ENCODE peak calls at places on chromosomes 13 and 19, in six cellular contexts. U is neural progenitor cell, Y is astrocyte, W is SK-N-SH, E is BJ, N is psoas muscle. A is an unnamed sample.

GRCh38 chr19:51714848-51715247 is 8.9 kb downstream of the HAS1 start:
- DNase-seq in U (no peak), N (no peak), E (no peak), W (no peak), Y (no peak), A (no peak)

GRCh38 chr19:49497047-49497789 is 984 bp downstream of the RPS11 start:
- DNase-seq in Y (no peak), E (no peak), W (peak), N (peak), U (peak), A (peak)

GRCh38 chr19:13668964-13669363 is 95.4 kb upstream of the MRI1 start:
- DNase-seq in W (no peak), N (no peak), Y (no peak), E (no peak), U (no peak), A (no peak)

GRCh38 chr19:8393871-8394250 is 3.7 kb downstream of the RAB11B start:
- DNase-seq in U (no peak), E (no peak), Y (no peak), W (no peak), N (no peak), A (no peak)

GRCh38 chr19:13103585-13103923 is 896 bp upstream of the LYL1 start:
- DNase-seq in E (no peak), W (no peak), Y (no peak), U (no peak), N (no peak), A (no peak)

GRCh38 chr13:50230365-50230978 is 215.2 kb downstream of the KCNRG start:
- DNase-seq in N (no peak), Y (peak), E (peak), U (no peak), W (no peak), A (peak)

GRCh38 chr13:109088528-109088927 is 459.1 kb downstream of the MYO16 start:
- DNase-seq in Y (no peak), E (no peak), N (no peak), U (peak), W (no peak), A (peak)

GRCh38 chr19:13092608-13093260 is 9.9 kb downstream of the LYL1 start:
- DNase-seq in W (no peak), E (no peak), U (no peak), Y (peak), N (no peak), A (no peak)

GRCh38 chr19:44776402-44777096 is 1.1 kb upstream of the CBLC start:
- DNase-seq in N (no peak), W (no peak), U (no peak), E (no peak), Y (no peak), A (no peak)

GRCh38 chr19:53086949-53087348 is 16.3 kb downstream of the ZNF160 start:
- DNase-seq in N (peak), W (no peak), U (no peak), E (no peak), Y (no peak), A (peak)

GRCh38 chr13:98142427-98143156 is at the start of gene FARP1:
- DNase-seq in N (peak), W (peak), U (peak), Y (peak), E (no peak), A (peak)

GRCh38 chr13:39552233-39552632 is 50.8 kb downstream of the LHFPL6 start:
- DNase-seq in Y (no peak), E (no peak), N (no peak), W (no peak), U (no peak), A (no peak)

GRCh38 chr19:57280165-57280912 is at the start of gene ZNF460:
- DNase-seq in W (peak), U (peak), N (peak), Y (peak), E (peak), A (peak)

GRCh38 chr19:57280913-57281425 is 684 bp downstream of the ZNF460 start:
- DNase-seq in Y (no peak), W (peak), E (no peak), U (no peak), N (no peak), A (peak)

GRCh38 chr19:57282011-57282636 is 1.8 kb downstream of the ZNF460 start:
- DNase-seq in E (no peak), U (no peak), N (no peak), Y (no peak), W (no peak), A (no peak)

GRCh38 chr19:57276430-57276829 is 3.9 kb upstream of the ZNF460 start:
- DNase-seq in W (no peak), E (no peak), Y (no peak), U (no peak), N (no peak), A (no peak)

DNA sequence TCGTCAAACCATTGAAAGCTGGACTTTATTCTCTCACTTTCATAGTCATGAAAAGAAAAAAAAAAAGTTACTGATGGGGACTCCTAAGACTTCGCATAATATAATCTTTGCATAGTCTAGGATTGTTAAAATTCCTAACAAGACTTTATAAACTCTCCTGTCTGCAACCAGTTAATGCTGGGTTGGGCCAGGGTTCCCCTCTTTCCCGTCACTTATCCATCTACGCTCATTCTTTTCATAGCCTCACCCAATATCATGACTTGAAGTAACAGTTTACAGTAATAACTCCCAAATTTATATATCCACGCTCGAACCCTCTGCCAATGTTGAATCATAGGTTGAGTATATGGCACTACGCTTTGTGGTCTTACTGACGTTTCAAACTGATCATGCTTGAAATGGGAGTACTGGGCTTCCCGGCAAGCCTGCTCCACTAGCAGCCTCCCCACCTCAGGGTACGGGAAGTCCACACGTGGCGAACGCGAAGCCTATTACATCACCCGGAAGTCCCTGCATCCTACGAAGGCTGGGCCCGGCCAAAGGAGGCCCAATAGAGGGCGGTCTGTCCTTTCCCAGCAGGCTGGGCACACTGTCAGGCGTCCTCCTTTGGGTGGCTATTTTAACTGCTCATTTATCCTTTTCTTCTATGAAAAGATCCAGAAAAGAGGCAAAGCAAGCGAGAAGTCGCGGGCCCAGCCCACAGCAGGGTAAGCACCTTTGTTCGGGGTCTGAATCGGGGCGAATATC is 694 bp upstream of the ZNF460 start:
- DNase-seq in N (peak), E (peak), W (peak), Y (peak), U (peak), A (peak)
- TF ChIP-seq CTCF in N (peak), E (peak), W (peak), Y (no peak), U (peak), A (peak)

GRCh38 chr13:111622051-111622531 is 301.6 kb downstream of the TEX29 start:
- DNase-seq in N (no peak), Y (no peak), W (no peak), U (no peak), E (no peak), A (no peak)
- H3K4me3 ChIP-seq in N (no peak), Y (no peak), W (no peak), U (no peak), E (no peak), A (no peak)

DNA sequence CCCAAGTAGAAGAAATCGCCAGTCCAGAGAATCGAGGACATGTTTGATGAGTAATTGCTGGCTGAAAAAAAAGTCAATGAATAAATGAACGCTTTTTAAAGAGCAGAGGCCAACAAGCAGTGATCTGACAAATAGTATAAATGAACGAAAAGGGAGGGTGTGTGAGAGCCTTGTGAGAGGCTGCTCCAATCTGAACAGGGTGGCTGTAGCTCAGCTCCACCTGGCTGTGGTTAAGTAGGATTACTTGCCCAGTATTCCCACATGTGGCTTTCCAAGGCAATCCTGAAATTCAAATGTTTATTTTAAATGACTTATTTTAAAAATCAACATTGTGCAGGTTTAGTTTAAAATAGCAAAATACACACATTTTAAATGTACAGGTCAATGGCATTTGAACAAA is 117.0 kb downstream of the TSHZ3 start:
- DNase-seq in Y (peak), E (no peak), U (peak), W (no peak), N (no peak), A (peak)
- TF ChIP-seq CTCF in Y (no peak), E (no peak), U (peak), W (no peak), N (no peak), A (peak)

GRCh38 chr13:111202149-111202548 is 87.0 kb downstream of the ARHGEF7 start:
- DNase-seq in U (no peak), E (no peak), N (no peak), W (no peak), Y (no peak), A (no peak)

GRCh38 chr13:111202745-111203144 is 87.6 kb downstream of the ARHGEF7 start:
- DNase-seq in W (peak), Y (peak), E (no peak), N (no peak), U (no peak), A (peak)

GRCh38 chr13:111203742-111204386 is 88.8 kb downstream of the ARHGEF7 start:
- DNase-seq in Y (no peak), W (no peak), N (no peak), U (no peak), E (no peak), A (no peak)

GRCh38 chr13:111206148-111206547 is 91.0 kb downstream of the ARHGEF7 start:
- DNase-seq in E (no peak), U (no peak), N (no peak), Y (no peak), W (no peak), A (no peak)

DNA sequence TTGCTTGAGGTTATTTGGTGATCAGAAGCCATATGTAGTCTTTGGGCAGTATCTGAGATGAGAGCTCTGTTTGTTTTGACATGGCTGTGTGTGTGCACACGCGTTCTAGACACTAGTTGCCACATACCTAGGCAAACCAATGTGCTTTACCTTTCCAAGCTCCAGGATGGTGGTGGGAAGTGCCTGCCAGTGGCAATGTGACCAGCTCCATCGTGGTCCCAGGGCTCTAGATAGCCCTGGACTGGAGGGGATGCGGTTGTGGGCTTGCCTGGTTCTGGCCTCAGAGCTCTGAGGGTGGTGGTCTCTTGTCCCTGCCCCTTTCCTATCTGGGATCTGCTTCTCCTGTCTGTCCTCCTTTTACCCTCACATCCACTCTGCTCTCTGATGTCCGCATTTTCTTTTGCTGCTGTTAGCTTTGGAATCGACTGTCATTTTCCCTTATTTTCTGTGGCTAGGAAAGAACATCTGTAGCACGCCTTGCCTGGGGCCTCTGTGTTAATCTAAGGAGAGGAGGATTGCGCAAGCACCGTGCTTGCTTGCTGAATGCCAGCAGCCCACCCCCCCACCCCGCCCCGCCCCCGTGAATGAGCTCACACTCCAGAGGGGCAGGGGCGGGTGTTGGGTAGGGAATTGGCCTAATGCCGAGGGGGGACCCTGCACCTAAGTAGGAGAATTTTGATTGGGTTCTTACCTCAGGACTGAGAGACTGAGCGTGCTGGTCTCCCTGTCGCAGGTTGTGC is 89.5 kb downstream of the ARHGEF7 start:
- DNase-seq in N (peak), W (peak), U (peak), E (no peak), Y (peak), A (peak)
- H3K4me3 ChIP-seq in N (peak), W (no peak), U (no peak), E (no peak), Y (peak), A (peak)